ENCODE peak calls at places on chromosomes 5 and 9, in four cellular contexts. N is activated naive CD8-positive, alpha-beta T cell treated with anti-CD3 and anti-CD28 coated beads, Interleukin-2, amount 50 U/mL, for 24 hours; E is stimulated activated CD4-positive, alpha-beta T cell treated with anti-CD3 and anti-CD28 coated beads, Interleukin-4, amount 100 ng/mL, for 4 hours; R is putamen. O is an unnamed sample.

GRCh38 chr9:75979362-75979761 is 88.9 kb downstream of the PCSK5 start:
- DNase-seq in R (no peak), E (no peak), N (no peak), O (no peak)

GRCh38 chr9:132989014-132989310 is 10.5 kb downstream of the GFI1B start:
- DNase-seq in E (no peak), R (no peak), N (no peak), O (no peak)

GRCh38 chr5:10689391-10690081 is 71.5 kb downstream of the DAP start:
- DNase-seq in N (peak), R (no peak), E (no peak), O (no peak)

GRCh38 chr5:154698681-154699275 is 56.4 kb upstream of the LARP1 start:
- DNase-seq in E (no peak), R (no peak), N (no peak), O (no peak)

GRCh38 chr5:77145666-77146065 is 58.6 kb upstream of the ZBED3 start:
- DNase-seq in N (no peak), E (no peak), R (peak), O (no peak)

GRCh38 chr9:31304576-31304975 is 1079.9 kb upstream of the ACO1 start:
- DNase-seq in E (no peak), N (no peak), R (no peak), O (no peak)

GRCh38 chr9:113219972-113220371 is 1.1 kb downstream of the FKBP15 start:
- DNase-seq in R (no peak), E (no peak), N (peak), O (no peak)

GRCh38 chr9:127776195-127776918 is 2.1 kb downstream of the SH2D3C start:
- DNase-seq in N (peak), R (no peak), E (peak), O (no peak)

GRCh38 chr5:93099902-93100347 is 481.1 kb downstream of the NR2F1-AS1 start:
- DNase-seq in N (no peak), E (no peak), R (no peak), O (no peak)

GRCh38 chr5:174446988-174447387 is 277.4 kb upstream of the MSX2 start:
- DNase-seq in E (no peak), N (no peak), R (no peak), O (no peak)

O was measured in head of caudate nucleus.